ENCODE peak calls at places on chromosomes 13 and 19, in seven cellular contexts. N is adrenal gland, B is colonic mucosa, Z is body of pancreas, X is cardiac muscle cell, Q is tibial artery, J is heart right ventricle. Y is an unnamed sample.

GRCh38 chr13:33756929-33757328 is 61.0 kb upstream of the RFC3 start:
- DNase-seq in N (no peak), J (no peak), X (no peak), Z (no peak), Q (no peak), B (no peak), Y (no peak)

GRCh38 chr19:33344210-33344609 is 29.3 kb upstream of the CEBPG start:
- DNase-seq in X (peak; percentile 27), Z (no peak), N (no peak), Q (no peak), J (peak; percentile 32), B (no peak), Y (no peak)

GRCh38 chr13:29454931-29455481 is 140.5 kb downstream of the SLC7A1 start:
- DNase-seq in Q (no peak), X (peak; percentile 34), J (no peak), N (no peak), Z (no peak), B (no peak), Y (no peak)

GRCh38 chr13:62358646-62358932 is 942.9 kb upstream of the PCDH20 start:
- DNase-seq in N (no peak), Q (no peak), J (no peak), Z (no peak), X (no peak), B (no peak), Y (no peak)

GRCh38 chr13:111422352-111422751 is 101.9 kb downstream of the TEX29 start:
- DNase-seq in N (no peak), B (no peak), X (no peak), J (no peak), Q (no peak), Z (no peak), Y (no peak)

GRCh38 chr19:49596954-49597702 is 6.1 kb downstream of the PRR12 start:
- DNase-seq in Q (no peak), N (no peak), Z (no peak), J (no peak), X (no peak), B (no peak), Y (no peak)

GRCh38 chr13:74889321-74889720 is 592.6 kb downstream of the TBC1D4 start:
- DNase-seq in Q (no peak), J (no peak), X (peak; percentile 40), Z (no peak), N (no peak), B (no peak), Y (no peak)

GRCh38 chr13:102298051-102298450 is 103.8 kb downstream of the FGF14 start:
- DNase-seq in J (no peak), Q (no peak), X (no peak), N (no peak), B (no peak), Z (no peak), Y (no peak)

GRCh38 chr19:49570997-49571676 is 9.2 kb downstream of the NOSIP start:
- DNase-seq in Z (no peak), J (no peak), B (peak; percentile 73), X (no peak), N (no peak), Q (no peak), Y (no peak)

GRCh38 chr19:4700573-4700970 is 23.1 kb downstream of the DPP9 start:
- DNase-seq in B (no peak), Z (no peak), N (no peak), X (no peak), J (no peak), Q (peak; percentile 52), Y (no peak)

GRCh38 chr13:82298110-82298509 is 1584.2 kb downstream of the SLITRK1 start:
- DNase-seq in X (no peak), N (no peak), J (no peak), B (no peak), Q (no peak), Z (no peak), Y (no peak)

GRCh38 chr13:66506979-66507378 is 723.2 kb downstream of the PCDH9 start:
- DNase-seq in B (no peak), X (no peak), N (no peak), Z (no peak), J (no peak), Q (no peak), Y (no peak)

GRCh38 chr19:58516964-58517833 is 2.4 kb downstream of the ZBTB45 start:
- DNase-seq in J (no peak), B (no peak), Z (no peak), N (peak; percentile 40), Q (no peak), X (no peak), Y (no peak)

GRCh38 chr13:97160421-97160820 is 61.7 kb upstream of the MBNL2 start:
- DNase-seq in Q (no peak), Z (no peak), N (no peak), B (no peak), X (no peak), J (no peak), Y (no peak)

GRCh38 chr13:51241720-51242119 is 19.5 kb downstream of the FAM124A start:
- DNase-seq in B (no peak), Z (no peak), Q (no peak), J (no peak), N (no peak), X (peak; percentile 90), Y (no peak)

GRCh38 chr19:9952276-9952675 is 16.0 kb upstream of the OLFM2 start:
- DNase-seq in J (no peak), Q (no peak), N (no peak), Z (no peak), X (no peak), B (no peak), Y (no peak)

GRCh38 chr13:26962671-26963070 is 202.1 kb upstream of the GPR12 start:
- DNase-seq in J (no peak), N (no peak), B (no peak), Z (no peak), X (no peak), Q (no peak), Y (no peak)

GRCh38 chr19:14089662-14090508 is 666 bp downstream of the SAMD1 start:
- DNase-seq in Q (peak; percentile 71), N (peak; percentile 59), X (peak; percentile 75), Z (peak; percentile 57), J (no peak), B (no peak), Y (no peak)

GRCh38 chr13:113460064-113460555 is 6.8 kb upstream of the ADPRHL1 start:
- DNase-seq in X (no peak), N (no peak), Q (no peak), Z (no peak), J (no peak), B (no peak), Y (no peak)

GRCh38 chr13:35833571-35834305 is 297.4 kb downstream of the DCLK1 start:
- DNase-seq in Z (no peak), X (no peak), J (no peak), B (no peak), Q (no peak), N (no peak), Y (no peak)

GRCh38 chr19:364496-365287 is 20.1 kb upstream of the MIER2 start:
- DNase-seq in Z (no peak), Q (no peak), B (no peak), N (no peak), J (no peak), X (no peak), Y (no peak)

GRCh38 chr13:74695021-74695800 is 561.0 kb upstream of the KLF12 start:
- DNase-seq in B (no peak), J (no peak), N (no peak), X (no peak), Q (no peak), Z (no peak), Y (no peak)

GRCh38 chr19:34319230-34319585 is 45.8 kb upstream of the GPI start:
- DNase-seq in J (no peak), N (no peak), B (no peak), Z (no peak), Q (no peak), X (no peak), Y (no peak)

GRCh38 chr19:48171584-48172170 is 1.2 kb downstream of the ZSWIM9 start:
- DNase-seq in J (no peak), N (peak; percentile 31), B (no peak), Q (no peak), Z (no peak), X (no peak), Y (no peak)

GRCh38 chr13:112245959-112246358 is 130.2 kb upstream of the SPACA7 start:
- DNase-seq in B (no peak), X (no peak), Z (no peak), J (no peak), N (no peak), Q (no peak), Y (peak; percentile 24)

GRCh38 chr13:113804703-113805430 is 45.8 kb downstream of the TMEM255B start:
- DNase-seq in N (no peak), X (no peak), J (no peak), Z (no peak), Q (peak; percentile 61), B (no peak), Y (no peak)

GRCh38 chr19:38977445-38978314 is 2.1 kb upstream of the FBXO17 start:
- DNase-seq in Q (no peak), J (no peak), B (no peak), X (no peak), N (no peak), Z (no peak), Y (no peak)

GRCh38 chr19:15866646-15867045 is 31.2 kb downstream of the CYP4F2 start:
- DNase-seq in X (no peak), B (no peak), N (no peak), Z (no peak), J (no peak), Q (no peak), Y (no peak)

GRCh38 chr13:51235756-51236564 is 13.8 kb downstream of the FAM124A start:
- DNase-seq in X (peak; percentile 29), Q (no peak), Z (no peak), B (no peak), N (no peak), J (no peak), Y (no peak)

GRCh38 chr19:5436101-5436947 is 18.9 kb upstream of the ZNRF4 start:
- DNase-seq in B (no peak), Z (no peak), Q (no peak), N (peak; percentile 19), X (peak; percentile 78), J (no peak), Y (no peak)

GRCh38 chr19:56710437-56710836 is 38.9 kb upstream of the ZNF835 start:
- DNase-seq in Q (no peak), B (no peak), X (no peak), N (no peak), Z (no peak), J (no peak), Y (no peak)
- TF ChIP-seq CTCF in Q (no peak), B (no peak), X (no peak), N (no peak), Z (no peak), J (no peak), Y (no peak)

GRCh38 chr19:3554254-3555083 is 2.9 kb downstream of the MFSD12 start:
- DNase-seq in Z (no peak), Q (no peak), J (no peak), X (no peak), B (no peak), N (no peak), Y (no peak)
- H3K4me3 ChIP-seq in Z (no peak overlapping the region), Q (no peak overlapping the region), J (no peak overlapping the region), X (no peak overlapping the region), B (no peak overlapping the region), N (no peak overlapping the region), Y (no peak overlapping the region)

GRCh38 chr13:24313449-24313848 is 4.1 kb downstream of the C1QTNF9 start:
- DNase-seq in J (no peak), X (peak; percentile 35), Z (no peak), Q (no peak), N (no peak), B (no peak), Y (no peak)
- TF ChIP-seq CTCF in J (peak; percentile 36), X (peak; percentile 41), Z (peak; percentile 11), Q (no peak), N (no peak), B (peak; percentile 11), Y (no peak)

GRCh38 chr19:23415034-23415433 is 19.8 kb upstream of the ZNF91 start:
- DNase-seq in J (no peak), Q (no peak), B (peak; percentile 54), N (no peak), Z (no peak), X (no peak), Y (no peak)
- H3K4me3 ChIP-seq in J (peak overlapping the region; percentile 42), Q (peak overlapping the region; percentile 48), B (peak overlapping the region; percentile 60), N (no peak overlapping the region), Z (no peak overlapping the region), X (peak overlapping the region; percentile 46), Y (no peak overlapping the region)

Y was measured in lung.